ENCODE peak calls at places on chromosomes 5 and 9, in six cellular contexts. O is dorsolateral prefrontal cortex, M is AG04450, Z is endothelial cell, K is ovary, A is neural crest cell. L is an unnamed sample.
A peak's percentile ranks its signal among the peaks of the same experiment; 100 is the strongest.

GRCh38 chr9:96663506-96664120 is 8.5 kb upstream of the PRXL2C start:
- DNase-seq in O (no peak), M (no peak), Z (no peak), K (no peak), A (no peak), L (no peak)

GRCh38 chr9:102518324-102518723 is 476.8 kb upstream of the CYLC2 start:
- DNase-seq in O (no peak), M (no peak), Z (no peak), K (no peak), A (no peak), L (no peak)

GRCh38 chr5:150600951-150601773 is 39.3 kb upstream of the SYNPO start:
- DNase-seq in O (no peak), M (no peak), Z (no peak), K (peak; percentile 36), A (no peak), L (no peak)

GRCh38 chr5:13331585-13331984 is 612.9 kb downstream of the DNAH5 start:
- DNase-seq in O (no peak), M (no peak), Z (no peak), K (no peak), A (no peak), L (no peak)

GRCh38 chr9:14212116-14212515 is 101.8 kb downstream of the NFIB start:
- DNase-seq in O (no peak), M (peak; percentile 18), Z (no peak), K (no peak), A (no peak), L (no peak)

GRCh38 chr5:134626369-134627014 is 6.1 kb downstream of the SAR1B start:
- DNase-seq in O (no peak), M (no peak), Z (no peak), K (no peak), A (no peak), L (no peak)

GRCh38 chr5:83029912-83030311 is 47.3 kb downstream of the TMEM167A start:
- DNase-seq in O (no peak), M (peak; percentile 21), Z (no peak), K (no peak), A (no peak), L (no peak)

GRCh38 chr5:146130440-146131045 is 25.2 kb upstream of the PLAC8L1 start:
- DNase-seq in O (no peak), M (peak; percentile 6), Z (no peak), K (no peak), A (no peak), L (no peak)

GRCh38 chr5:133869675-133869978 is 98.8 kb downstream of the C5orf15 start:
- DNase-seq in O (peak; percentile 56), M (no peak), Z (no peak), K (no peak), A (no peak), L (no peak)

GRCh38 chr5:54516051-54516645 is 1.4 kb upstream of the SNX18 start:
- DNase-seq in O (no peak), M (no peak), Z (no peak), K (no peak), A (no peak), L (no peak)

GRCh38 chr5:82389347-82389746 is 111.2 kb upstream of the RPS23 start:
- DNase-seq in O (no peak), M (no peak), Z (no peak), K (no peak), A (no peak), L (no peak)

GRCh38 chr9:133953976-133954709 is 38.0 kb downstream of the VAV2 start:
- DNase-seq in O (peak; percentile 65), M (no peak), Z (no peak), K (peak; percentile 15), A (no peak), L (no peak)

GRCh38 chr5:103293719-103294118 is 35.2 kb downstream of the MACIR start:
- DNase-seq in O (no peak), M (no peak), Z (no peak), K (no peak), A (no peak), L (no peak)

GRCh38 chr5:152051499-152052454 is 127.1 kb upstream of the GLRA1 start:
- DNase-seq in O (no peak), M (no peak), Z (no peak), K (no peak), A (no peak), L (no peak)

GRCh38 chr5:10760033-10760975 is 730 bp downstream of the DAP start:
- DNase-seq in O (no peak), M (no peak), Z (peak; percentile 62), K (peak; percentile 61), A (peak; percentile 32), L (no peak)

GRCh38 chr9:127569819-127570401 is 42.2 kb upstream of the STXBP1 start:
- DNase-seq in O (no peak), M (no peak), Z (no peak), K (no peak), A (no peak), L (no peak)

GRCh38 chr9:127567119-127567897 is 44.8 kb upstream of the STXBP1 start:
- DNase-seq in O (no peak), M (no peak), Z (peak; percentile 36), K (peak; percentile 56), A (no peak), L (no peak)

GRCh38 chr9:127568971-127569818 is 42.9 kb upstream of the STXBP1 start:
- DNase-seq in O (peak; percentile 56), M (peak; percentile 49), Z (peak; percentile 71), K (peak; percentile 89), A (peak; percentile 68), L (peak; percentile 80)

GRCh38 chr9:127567898-127568617 is 44.0 kb upstream of the STXBP1 start:
- DNase-seq in O (no peak), M (no peak), Z (peak; percentile 45), K (peak; percentile 62), A (no peak), L (no peak)

DNA sequence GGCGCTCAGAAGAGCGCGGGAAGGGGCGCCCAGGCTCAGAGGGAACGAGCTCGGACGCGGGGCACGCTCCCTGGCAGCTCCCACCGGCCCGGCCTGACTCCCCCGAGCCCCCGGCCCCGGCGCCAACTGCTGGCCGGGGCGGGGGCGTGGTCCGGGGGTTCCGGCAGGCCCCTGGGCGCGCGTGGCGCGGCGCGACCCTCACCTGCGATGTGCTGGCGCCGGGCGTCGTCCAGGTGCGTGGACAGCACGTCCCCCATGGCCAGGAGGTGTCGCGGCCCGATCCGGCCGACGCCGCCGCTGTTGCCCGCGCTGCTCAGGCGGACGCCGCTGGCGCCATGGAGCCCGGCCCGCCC is 43.5 kb upstream of the STXBP1 start:
- DNase-seq in O (peak; percentile 48), M (no peak), Z (peak; percentile 31), K (no peak), A (no peak), L (no peak)
- TF ChIP-seq CTCF in O (no peak), M (no peak), Z (no peak), K (no peak), A (no peak), L (no peak)

GRCh38 chr9:72812622-72813111 is 140.2 kb downstream of the ALDH1A1 start:
- DNase-seq in O (no peak), M (no peak), Z (no peak), K (no peak), A (no peak), L (no peak)

GRCh38 chr9:72809586-72809985 is 143.3 kb downstream of the ALDH1A1 start:
- DNase-seq in O (no peak), M (no peak), Z (no peak), K (no peak), A (no peak), L (no peak)

GRCh38 chr9:72813544-72813943 is 139.3 kb downstream of the ALDH1A1 start:
- DNase-seq in O (no peak), M (no peak), Z (no peak), K (no peak), A (no peak), L (no peak)

GRCh38 chr9:72808446-72808768 is 144.4 kb downstream of the ALDH1A1 start:
- DNase-seq in O (no peak), M (no peak), Z (no peak), K (no peak), A (no peak), L (no peak)

GRCh38 chr9:72807765-72808445 is 144.9 kb downstream of the ALDH1A1 start:
- DNase-seq in O (no peak), M (no peak), Z (no peak), K (no peak), A (no peak), L (no peak)
- TF ChIP-seq CTCF in O (no peak), M (peak; percentile 52), Z (no peak), K (no peak), A (peak; percentile 48), L (no peak)

GRCh38 chr5:156019786-156020185 is 307.2 kb upstream of the SGCD start:
- DNase-seq in O (no peak), M (no peak), Z (no peak), K (no peak), A (no peak), L (no peak)

GRCh38 chr5:156020650-156021049 is 306.3 kb upstream of the SGCD start:
- DNase-seq in O (no peak), M (no peak), Z (no peak), K (no peak), A (no peak), L (no peak)

GRCh38 chr5:156015137-156015536 is 311.8 kb upstream of the SGCD start:
- DNase-seq in O (no peak), M (no peak), Z (no peak), K (no peak), A (no peak), L (no peak)
- TF ChIP-seq CTCF in O (no peak), M (no peak), Z (peak; percentile 55), K (no peak), A (peak; percentile 31), L (no peak)

GRCh38 chr9:38089387-38090165 is 20.5 kb upstream of the SHB start:
- DNase-seq in O (no peak), M (no peak), Z (no peak), K (no peak), A (no peak), L (no peak)

GRCh38 chr9:38091310-38092199 is 22.5 kb upstream of the SHB start:
- DNase-seq in O (no peak), M (no peak), Z (no peak), K (no peak), A (no peak), L (no peak)

GRCh38 chr9:38087934-38088925 is 19.2 kb upstream of the SHB start:
- DNase-seq in O (peak; percentile 85), M (no peak), Z (peak; percentile 91), K (peak; percentile 67), A (peak; percentile 88), L (no peak)

GRCh38 chr9:38092200-38092524 is 23.1 kb upstream of the SHB start:
- DNase-seq in O (no peak), M (no peak), Z (no peak), K (no peak), A (no peak), L (no peak)

DNA sequence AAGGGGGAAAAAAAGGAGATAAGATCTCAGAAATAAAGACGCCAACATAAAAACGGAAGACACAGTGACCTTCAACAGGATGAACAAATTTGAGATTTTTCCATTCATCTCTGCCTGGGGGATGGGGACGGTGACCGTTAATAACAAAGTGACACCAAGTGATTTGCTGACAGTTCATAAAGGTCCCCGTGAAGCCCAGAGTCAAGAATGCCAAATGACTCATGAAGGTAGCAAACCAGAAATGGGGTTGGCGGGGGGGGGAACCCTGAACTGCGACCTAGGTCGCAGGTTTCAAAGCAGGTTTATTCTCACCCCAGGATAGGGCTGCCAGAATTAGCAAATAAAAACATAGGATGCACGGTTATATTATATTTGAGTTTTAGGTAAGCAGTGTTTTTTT is 21.1 kb upstream of the SHB start:
- DNase-seq in O (no peak), M (no peak), Z (no peak), K (no peak), A (no peak), L (no peak)
- TF ChIP-seq CTCF in O (no peak), M (no peak), Z (no peak), K (no peak), A (no peak), L (no peak)

GRCh38 chr5:121967187-121967586 is 5.4 kb downstream of the SRFBP1 start:
- DNase-seq in O (no peak), M (no peak), Z (no peak), K (no peak), A (no peak), L (no peak)
- TF ChIP-seq CTCF in O (peak; percentile 22), M (peak; percentile 48), Z (no peak), K (no peak), A (peak; percentile 51), L (peak; percentile 53)

L was measured in D721Med.